ENCODE peak calls at places on chromosome 17, in seven cellular contexts. S is CD4-positive, CD25-positive, alpha-beta regulatory T cell; D is stomach; N is DND-41; K is Karpas-422; V is CD4-positive, alpha-beta memory T cell; A is tibial artery. I is an unnamed sample.
A peak's percentile ranks its signal among the peaks of the same experiment; 100 is the strongest.

GRCh38 chr17:83050651-83051422 is 28.6 kb upstream of the METRNL start:
- DNase-seq in D (no peak), V (no peak), A (no peak), S (no peak), K (no peak), N (no peak), I (peak; percentile 60)

GRCh38 chr17:83131268-83132011 is 52.0 kb downstream of the METRNL start:
- DNase-seq in V (no peak), S (no peak), K (no peak), A (no peak), N (no peak), D (no peak), I (no peak)

GRCh38 chr17:79952265-79952877 is 83.3 kb downstream of the TBC1D16 start:
- DNase-seq in V (no peak), K (no peak), A (no peak), S (no peak), D (no peak), N (no peak), I (peak; percentile 66)

GRCh38 chr17:60604686-60605334 is 4.8 kb downstream of the PPM1D start:
- DNase-seq in S (no peak), N (no peak), V (no peak), K (no peak), D (no peak), A (peak; percentile 44), I (no peak)

GRCh38 chr17:58109197-58109596 is 26.0 kb downstream of the DYNLL2 start:
- DNase-seq in K (no peak), S (no peak), A (no peak), V (no peak), D (no peak), N (no peak), I (no peak)

GRCh38 chr17:72406501-72406900 is 285.7 kb downstream of the SOX9 start:
- DNase-seq in N (no peak), V (no peak), K (no peak), S (no peak), D (no peak), A (no peak), I (no peak)

GRCh38 chr17:4276514-4276913 is 12.7 kb upstream of the ANKFY1 start:
- DNase-seq in A (no peak), K (no peak), N (no peak), S (no peak), D (no peak), V (no peak), I (no peak)

GRCh38 chr17:71052971-71053370 is 883.6 kb downstream of the KCNJ2 start:
- DNase-seq in V (no peak), S (no peak), N (no peak), A (no peak), D (no peak), K (no peak), I (no peak)

GRCh38 chr17:35568561-35568960 is 7.9 kb upstream of the SLFN14 start:
- DNase-seq in K (no peak), D (no peak), N (peak; percentile 36), V (peak; percentile 63), S (no peak), A (no peak), I (peak; percentile 26)

GRCh38 chr17:13256545-13256944 is 238.7 kb upstream of the ELAC2 start:
- DNase-seq in N (no peak), S (no peak), A (no peak), K (no peak), D (no peak), V (no peak), I (no peak)

GRCh38 chr17:80069886-80070177 is 31.5 kb upstream of the GAA start:
- DNase-seq in V (no peak), D (no peak), N (no peak), S (no peak), K (no peak), A (peak; percentile 71), I (no peak)

GRCh38 chr17:77332034-77332971 is 191.5 kb downstream of the SEC14L1 start:
- DNase-seq in V (peak; percentile 76), N (peak; percentile 64), K (no peak), S (peak; percentile 28), D (peak; percentile 32), A (no peak), I (peak; percentile 26)

GRCh38 chr17:77330602-77331081 is 189.9 kb downstream of the SEC14L1 start:
- DNase-seq in V (no peak), S (no peak), D (peak; percentile 23), K (no peak), A (no peak), N (no peak), I (peak; percentile 61)

GRCh38 chr17:77329741-77330531 is 189.2 kb downstream of the SEC14L1 start:
- DNase-seq in D (peak; percentile 19), K (no peak), A (no peak), V (no peak), N (no peak), S (no peak), I (peak; percentile 59)

GRCh38 chr17:77332981-77333685 is 192.4 kb downstream of the SEC14L1 start:
- DNase-seq in A (no peak), S (no peak), V (peak; percentile 71), K (no peak), N (no peak), D (peak; percentile 20), I (no peak)

DNA sequence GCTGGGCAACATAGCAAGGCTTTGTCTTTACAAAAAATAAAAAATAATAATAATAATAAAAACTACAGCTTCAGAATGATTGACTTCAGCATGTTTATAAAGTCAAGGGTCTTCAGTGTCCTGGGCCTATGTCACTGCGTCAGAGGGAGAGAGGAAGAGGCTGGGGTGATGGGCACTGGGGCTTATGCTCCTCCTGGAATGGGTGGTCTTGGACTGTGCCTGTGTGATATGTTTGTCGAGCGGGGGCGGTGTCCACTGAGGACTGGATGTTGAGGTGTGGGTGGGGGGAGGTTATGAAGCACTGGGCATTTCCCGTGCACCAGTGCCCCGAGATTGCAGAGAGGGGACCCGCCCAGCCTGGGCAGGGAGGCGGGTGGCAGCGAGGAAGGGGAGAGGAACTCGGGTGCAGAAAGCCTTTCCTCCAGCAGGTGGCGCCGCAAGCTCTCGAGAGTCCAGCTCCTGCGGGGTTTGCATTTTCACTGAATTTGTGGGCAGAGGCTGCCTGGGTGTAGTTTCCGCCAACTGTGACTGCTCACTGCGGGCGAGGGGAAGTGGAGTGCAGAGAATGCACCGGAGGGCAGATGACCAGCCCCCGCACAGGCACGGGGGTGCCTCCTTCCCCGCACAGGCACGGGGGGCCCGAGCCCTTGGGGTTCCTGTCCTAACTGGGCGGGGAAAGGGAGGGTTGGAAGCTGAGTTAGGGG is 190.5 kb downstream of the SEC14L1 start:
- DNase-seq in N (peak; percentile 94), D (peak; percentile 96), K (peak; percentile 96), A (peak; percentile 92), V (peak; percentile 94), S (peak; percentile 86), I (peak; percentile 98)
- H3K4me3 ChIP-seq in N (no peak overlapping the region), D (peak overlapping the region; percentile 20), K (peak overlapping the region; percentile 62), A (no peak overlapping the region), V (peak overlapping the region; percentile 57), S (peak overlapping the region; percentile 65), I (no peak overlapping the region)

DNA sequence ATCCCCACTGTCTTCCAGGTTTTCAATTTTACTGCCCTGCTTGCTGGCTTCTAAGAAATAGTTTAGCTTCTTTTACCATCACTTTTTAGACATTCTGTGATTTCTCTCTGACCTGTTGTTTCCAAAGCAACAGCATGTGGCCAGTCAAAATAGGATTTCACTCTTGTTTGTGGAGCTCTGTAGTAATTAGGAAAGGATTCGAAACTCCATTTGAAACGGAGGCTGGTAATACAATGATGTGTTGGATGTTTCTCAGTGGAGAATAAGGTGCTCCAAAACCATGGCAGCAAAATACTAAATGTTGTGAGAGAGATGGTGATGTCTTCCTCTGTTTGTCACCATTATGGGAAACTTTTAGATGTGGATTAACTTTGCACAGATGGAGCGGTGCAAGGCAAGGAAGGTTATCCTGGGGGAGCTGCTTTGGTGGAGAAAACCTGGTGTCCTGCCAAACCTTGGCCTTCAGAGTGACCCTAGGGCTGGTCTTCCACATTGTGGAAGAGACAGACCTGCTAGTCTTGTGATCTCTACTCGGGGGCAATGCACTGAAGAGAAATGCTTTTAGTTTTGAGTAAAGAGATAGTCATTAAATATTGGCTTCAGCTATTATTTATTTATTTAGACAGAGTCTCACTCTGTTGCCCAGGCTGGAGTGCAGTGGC is 79.4 kb downstream of the PRKCA start:
- DNase-seq in S (no peak), A (no peak), K (no peak), V (no peak), D (no peak), N (no peak), I (no peak)
- H3K36me3 ChIP-seq in S (no peaks in the 10 kb centered on the region), A (no peaks in the 10 kb centered on the region), K (no peaks in the 10 kb centered on the region), V (no peaks in the 10 kb centered on the region), D (no peaks in the 10 kb centered on the region), N (no peaks in the 10 kb centered on the region), I (no peaks in the 10 kb centered on the region)

DNA sequence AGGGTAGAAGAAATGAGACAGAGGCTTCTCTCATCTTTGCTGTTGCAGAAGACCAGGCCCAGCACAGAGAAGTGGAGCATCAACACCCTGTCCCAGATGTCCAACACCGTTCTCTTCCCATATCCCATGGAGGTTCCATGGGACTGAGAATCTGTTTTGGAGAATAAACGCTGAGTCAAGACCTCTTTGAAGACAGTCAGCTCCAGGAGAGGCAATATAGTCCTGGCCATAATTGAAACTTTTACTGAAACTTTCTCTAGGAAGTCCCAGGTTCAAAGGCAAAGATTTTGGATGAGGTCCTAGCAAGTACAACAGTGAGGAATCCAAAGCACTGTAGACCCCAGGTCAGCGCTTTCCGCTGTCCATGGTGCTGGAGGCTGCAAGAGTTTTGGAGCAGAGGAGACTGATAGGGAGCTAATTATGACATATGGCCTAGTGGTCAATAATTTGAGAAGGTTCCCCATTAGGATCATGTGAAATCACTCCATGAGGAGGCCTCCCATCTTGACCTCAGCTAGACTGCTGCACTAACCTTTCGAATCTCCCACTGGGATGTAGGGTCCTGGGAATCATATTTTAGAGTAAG is 36.0 kb downstream of the OSBPL7 start:
- DNase-seq in D (no peak), V (no peak), A (no peak), K (peak; percentile 76), N (peak; percentile 69), S (no peak), I (peak; percentile 80)
- H3K27me3 ChIP-seq in D (no peaks in the 10 kb centered on the region), V (peaks cover 6% of the 10 kb centered on the region), A (no peaks in the 10 kb centered on the region), K (no peaks in the 10 kb centered on the region), N (no peaks in the 10 kb centered on the region), S (peaks cover 21% of the 10 kb centered on the region), I (peaks cover 22% of the 10 kb centered on the region)

GRCh38 chr17:37643829-37644228 is 583 bp upstream of the DDX52 start:
- DNase-seq in V (no peak), N (no peak), K (no peak), D (peak; percentile 58), S (no peak), A (no peak), I (no peak)

GRCh38 chr17:37651846-37652245 is 8.6 kb upstream of the DDX52 start:
- DNase-seq in S (no peak), A (no peak), D (no peak), N (no peak), K (no peak), V (no peak), I (no peak)

GRCh38 chr17:37650419-37651003 is 7.3 kb upstream of the DDX52 start:
- DNase-seq in N (no peak), S (no peak), V (no peak), K (peak; percentile 47), A (no peak), D (no peak), I (peak; percentile 48)

GRCh38 chr17:37643118-37643766 is at the start of gene DDX52:
- DNase-seq in S (peak; percentile 85), D (peak; percentile 96), N (peak; percentile 89), V (peak; percentile 91), K (peak; percentile 98), A (peak; percentile 94), I (peak; percentile 91)

DNA sequence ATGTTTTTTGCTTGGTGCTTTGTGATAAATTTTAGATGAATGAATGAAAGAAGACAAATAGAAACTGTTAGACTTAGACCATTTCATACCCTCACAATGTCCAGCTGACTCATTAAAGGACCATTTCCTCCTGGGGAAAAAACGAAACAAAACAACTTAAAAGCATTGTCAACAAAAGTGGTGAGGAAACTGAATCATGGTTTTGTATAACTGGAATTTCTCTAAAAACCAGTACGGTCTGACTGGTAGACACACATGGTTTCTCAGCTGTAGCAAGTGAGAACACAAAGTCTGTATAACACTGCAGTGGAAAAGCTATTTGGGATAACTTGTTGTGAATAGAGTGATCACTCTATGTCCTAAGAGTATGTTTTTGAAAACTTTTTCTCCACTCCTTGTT is 5.3 kb upstream of the DDX52 start:
- DNase-seq in V (no peak), K (no peak), S (no peak), D (no peak), N (no peak), A (no peak), I (no peak)
- H3K4me3 ChIP-seq in V (no peak overlapping the region), K (no peak overlapping the region), S (no peak overlapping the region), D (no peak overlapping the region), N (no peak overlapping the region), A (no peak overlapping the region), I (no peak overlapping the region)

I was measured in H7.